ENCODE peak calls at places on chromosome 3, in ten cellular contexts. S is H9, V is mesendoderm, J is kidney, N is adipocyte, E is astrocyte, Y is GM23248, O is neural progenitor cell, P is endodermal cell, A is neuronal stem cell. U is an unnamed sample.

GRCh38 chr3:37197810-37198371 is 23.5 kb upstream of the LRRFIP2 start:
- DNase-seq in S (no peak), V (peak; percentile 70), J (no peak), N (peak; percentile 70), E (peak; percentile 78), Y (peak; percentile 76), O (peak; percentile 76), P (no peak), A (no peak), U (peak; percentile 55)

GRCh38 chr3:159346504-159346903 is 544.6 kb downstream of the MFSD1 start:
- DNase-seq in S (no peak), V (no peak), J (no peak), N (no peak), E (no peak), Y (peak; percentile 1), O (no peak), P (no peak), A (no peak), U (no peak)

GRCh38 chr3:178291971-178292370 is 244.3 kb upstream of the KCNMB2 start:
- DNase-seq in S (no peak), V (no peak), J (no peak), N (peak; percentile 63), E (no peak), Y (no peak), O (no peak), P (no peak), A (no peak), U (no peak)

GRCh38 chr3:82093641-82094040 is 332.2 kb upstream of the GBE1 start:
- DNase-seq in S (no peak), V (no peak), J (no peak), N (no peak), E (no peak), Y (no peak), O (no peak), P (no peak), A (no peak), U (no peak)

GRCh38 chr3:134406331-134407246 is 32.3 kb upstream of the AMOTL2 start:
- DNase-seq in S (peak; percentile 78), V (peak; percentile 85), J (peak; percentile 75), N (no peak), E (no peak), Y (peak; percentile 34), O (peak; percentile 93), P (peak; percentile 86), A (peak; percentile 77), U (no peak)

GRCh38 chr3:23612296-23612891 is 193.4 kb upstream of the UBE2E1 start:
- DNase-seq in S (no peak), V (no peak), J (no peak), N (no peak), E (peak; percentile 42), Y (peak; percentile 34), O (no peak), P (peak; percentile 69), A (no peak), U (peak; percentile 89)

GRCh38 chr3:94285874-94286273 is 223.0 kb downstream of the NSUN3 start:
- DNase-seq in S (no peak), V (no peak), J (no peak), N (peak; percentile 13), E (peak; percentile 6), Y (peak; percentile 33), O (peak; percentile 26), P (no peak), A (no peak), U (no peak)

GRCh38 chr3:149462653-149463052 is 11.8 kb upstream of the TM4SF4 start:
- DNase-seq in S (no peak), V (no peak), J (no peak), N (peak; percentile 66), E (peak; percentile 60), Y (peak; percentile 73), O (no peak), P (no peak), A (no peak), U (peak; percentile 49)

GRCh38 chr3:184155644-184156521 is 706 bp downstream of the DVL3 start:
- DNase-seq in S (peak; percentile 46), V (peak; percentile 61), J (peak; percentile 84), N (peak; percentile 68), E (no peak), Y (peak; percentile 76), O (peak; percentile 62), P (peak; percentile 82), A (no peak), U (peak; percentile 16)

GRCh38 chr3:23626442-23626841 is 179.3 kb upstream of the UBE2E1 start:
- DNase-seq in S (no peak), V (no peak), J (no peak), N (no peak), E (peak; percentile 29), Y (no peak), O (no peak), P (peak; percentile 7), A (no peak), U (no peak)

GRCh38 chr3:24481193-24481592 is 13.5 kb downstream of the THRB start:
- DNase-seq in S (no peak), V (no peak), J (no peak), N (no peak), E (no peak), Y (no peak), O (no peak), P (no peak), A (no peak), U (no peak)

GRCh38 chr3:179299316-179299715 is 23.5 kb upstream of the ZNF639 start:
- DNase-seq in S (no peak), V (no peak), J (no peak), N (no peak), E (no peak), Y (no peak), O (no peak), P (no peak), A (no peak), U (no peak)

GRCh38 chr3:128346562-128346961 is 120.1 kb downstream of the DNAJB8 start:
- DNase-seq in S (no peak), V (no peak), J (no peak), N (no peak), E (no peak), Y (no peak), O (no peak), P (no peak), A (no peak), U (no peak)

GRCh38 chr3:119294889-119295769 is 946 bp downstream of the ARHGAP31 start:
- DNase-seq in S (peak; percentile 57), V (peak; percentile 70), J (peak; percentile 84), N (peak; percentile 69), E (peak; percentile 46), Y (peak; percentile 70), O (peak; percentile 46), P (peak; percentile 79), A (peak; percentile 29), U (peak; percentile 37)

GRCh38 chr3:61824553-61825135 is 263.3 kb downstream of the PTPRG start:
- DNase-seq in S (no peak), V (no peak), J (no peak), N (no peak), E (no peak), Y (no peak), O (no peak), P (no peak), A (no peak), U (no peak)

GRCh38 chr3:73401058-73401457 is 223.7 kb downstream of the PDZRN3 start:
- DNase-seq in S (no peak), V (no peak), J (peak; percentile 86), N (no peak), E (no peak), Y (peak; percentile 79), O (no peak), P (no peak), A (no peak), U (peak; percentile 6)

GRCh38 chr3:34056951-34057390 is 258.5 kb downstream of the PDCD6IP start:
- DNase-seq in S (no peak), V (no peak), J (no peak), N (peak; percentile 28), E (no peak), Y (peak; percentile 22), O (no peak), P (no peak), A (no peak), U (peak; percentile 49)

GRCh38 chr3:99974989-99975388 is 139.3 kb downstream of the FILIP1L start:
- DNase-seq in S (no peak), V (no peak), J (no peak), N (no peak), E (no peak), Y (no peak), O (no peak), P (no peak), A (no peak), U (no peak)

GRCh38 chr3:170724599-170724998 is 138.7 kb upstream of the SLC7A14 start:
- DNase-seq in S (no peak), V (peak; percentile 23), J (no peak), N (peak; percentile 60), E (peak; percentile 92), Y (peak; percentile 93), O (no peak), P (no peak), A (no peak), U (peak; percentile 82)

GRCh38 chr3:30642715-30643361 is 36.4 kb downstream of the TGFBR2 start:
- DNase-seq in S (no peak), V (no peak), J (no peak), N (no peak), E (no peak), Y (no peak), O (no peak), P (no peak), A (no peak), U (no peak)
- H3K9ac ChIP-seq in S (no peak overlapping the region), V (no peak overlapping the region), J (no peak overlapping the region), N (peak overlapping the region; percentile 18), E (no peak overlapping the region), Y (no peak overlapping the region), O (no peak overlapping the region), P (no peak overlapping the region), A (no peak overlapping the region), U (no peak overlapping the region)

DNA sequence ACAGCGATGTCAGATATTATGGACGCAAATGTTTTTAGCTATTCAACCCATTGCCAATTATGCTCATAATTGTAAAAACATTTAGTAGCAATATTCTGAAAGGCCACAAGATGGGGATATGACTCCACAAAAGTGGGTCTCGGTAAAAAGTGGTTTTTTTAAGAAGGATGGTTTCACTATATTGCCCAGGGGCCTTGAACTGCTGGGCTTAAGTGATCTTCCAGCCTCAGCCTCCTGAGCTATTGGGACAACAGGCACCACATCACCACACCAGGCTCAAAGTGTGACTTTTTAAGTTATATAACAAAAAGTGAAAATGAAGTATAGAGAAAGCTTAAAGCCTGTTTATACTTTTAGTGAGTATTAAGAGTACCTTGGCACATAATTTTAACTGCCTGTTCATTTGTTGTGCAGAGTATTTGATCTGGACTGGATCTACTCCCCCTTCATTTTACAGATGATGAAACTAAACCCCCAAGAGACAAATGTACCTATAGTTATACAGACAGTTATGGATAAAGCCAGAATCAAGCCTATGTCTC is 9.4 kb downstream of the NAA50 start:
- DNase-seq in S (no peak), V (peak; percentile 79), J (no peak), N (peak; percentile 91), E (peak; percentile 35), Y (peak; percentile 79), O (peak; percentile 45), P (peak; percentile 55), A (peak; percentile 33), U (peak; percentile 73)
- H3K9ac ChIP-seq in S (no peak overlapping the region), V (no peak overlapping the region), J (no peak overlapping the region), N (peak overlapping the region; percentile 35), E (peak overlapping the region; percentile 9), Y (peak overlapping the region; percentile 39), O (no peak overlapping the region), P (no peak overlapping the region), A (no peak overlapping the region), U (no peak overlapping the region)

GRCh38 chr3:52792413-52792812 is 2.2 kb upstream of the ITIH3 start:
- DNase-seq in S (peak; percentile 56), V (peak; percentile 19), J (no peak), N (no peak), E (no peak), Y (no peak), O (peak; percentile 58), P (peak; percentile 82), A (no peak), U (no peak)
- H3K9ac ChIP-seq in S (no peak overlapping the region), V (no peak overlapping the region), J (no peak overlapping the region), N (no peak overlapping the region), E (no peak overlapping the region), Y (no peak overlapping the region), O (no peak overlapping the region), P (no peak overlapping the region), A (no peak overlapping the region), U (no peak overlapping the region)

GRCh38 chr3:26104856-26105255 is 315.0 kb downstream of the OXSM start:
- DNase-seq in S (no peak), V (peak; percentile 25), J (no peak), N (no peak), E (no peak), Y (no peak), O (no peak), P (no peak), A (no peak), U (no peak)
- H3K9ac ChIP-seq in S (no peak overlapping the region), V (no peak overlapping the region), J (no peak overlapping the region), N (no peak overlapping the region), E (no peak overlapping the region), Y (no peak overlapping the region), O (no peak overlapping the region), P (no peak overlapping the region), A (no peak overlapping the region), U (no peak overlapping the region)